ENCODE peak calls at places on chromosomes 5 and 9, in five cellular contexts. H is endothelial cell of umbilical vein, F is Peyer's patch, P is tibial artery, N is suprapubic skin. J is an unnamed sample.

GRCh38 chr9:120890415-120891254 is 13.6 kb upstream of the PHF19 start:
- DNase-seq in H (no peak), F (no peak), P (peak; percentile 57), N (no peak), J (no peak)

GRCh38 chr5:130109152-130109551 is 204.9 kb downstream of the CHSY3 start:
- DNase-seq in H (peak; percentile 33), F (no peak), P (no peak), N (no peak), J (no peak)

GRCh38 chr9:125541840-125542243 is 165.2 kb downstream of the MAPKAP1 start:
- DNase-seq in H (peak; percentile 28), F (no peak), P (no peak), N (no peak), J (no peak)

GRCh38 chr5:142637871-142638270 is 48.0 kb downstream of the FGF1 start:
- DNase-seq in H (no peak), F (no peak), P (no peak), N (no peak), J (peak; percentile 85)

GRCh38 chr5:72786676-72787075 is 29.8 kb upstream of the TNPO1 start:
- DNase-seq in H (no peak), F (no peak), P (no peak), N (no peak), J (no peak)

GRCh38 chr5:127757576-127757975 is 54.4 kb downstream of the CCDC192 start:
- DNase-seq in H (peak; percentile 83), F (peak; percentile 56), P (no peak), N (no peak), J (peak; percentile 65)

GRCh38 chr9:111900081-111900805 is 3.6 kb downstream of the UGCG start:
- DNase-seq in H (no peak), F (no peak), P (no peak), N (no peak), J (no peak)

GRCh38 chr9:137053944-137054931 is at the start of gene ENTPD2:
- DNase-seq in H (no peak), F (peak; percentile 86), P (no peak), N (no peak), J (no peak)

GRCh38 chr9:26329974-26330373 is 562.6 kb downstream of the CAAP1 start:
- DNase-seq in H (no peak), F (no peak), P (no peak), N (no peak), J (no peak)

GRCh38 chr9:34381323-34381722 is 4.6 kb upstream of the MYORG start:
- DNase-seq in H (no peak), F (peak; percentile 68), P (no peak), N (peak; percentile 76), J (no peak)

GRCh38 chr9:22107202-22107601 is 98.1 kb upstream of the CDKN2B start:
- DNase-seq in H (no peak), F (no peak), P (no peak), N (no peak), J (no peak)

GRCh38 chr9:22103650-22104575 is 94.8 kb upstream of the CDKN2B start:
- DNase-seq in H (no peak), F (peak; percentile 65), P (no peak), N (no peak), J (no peak)

GRCh38 chr9:22107646-22108045 is 98.5 kb upstream of the CDKN2B start:
- DNase-seq in H (no peak), F (no peak), P (no peak), N (no peak), J (no peak)

GRCh38 chr9:22102347-22103053 is 93.4 kb upstream of the CDKN2B start:
- DNase-seq in H (no peak), F (peak; percentile 57), P (no peak), N (no peak), J (no peak)

GRCh38 chr9:22105005-22105722 is 96.1 kb upstream of the CDKN2B start:
- DNase-seq in H (no peak), F (no peak), P (no peak), N (no peak), J (no peak)
- H3K4me3 ChIP-seq in H (no peak overlapping the region), F (no peak overlapping the region), P (no peak overlapping the region), N (no peak overlapping the region), J (no peak overlapping the region)

DNA sequence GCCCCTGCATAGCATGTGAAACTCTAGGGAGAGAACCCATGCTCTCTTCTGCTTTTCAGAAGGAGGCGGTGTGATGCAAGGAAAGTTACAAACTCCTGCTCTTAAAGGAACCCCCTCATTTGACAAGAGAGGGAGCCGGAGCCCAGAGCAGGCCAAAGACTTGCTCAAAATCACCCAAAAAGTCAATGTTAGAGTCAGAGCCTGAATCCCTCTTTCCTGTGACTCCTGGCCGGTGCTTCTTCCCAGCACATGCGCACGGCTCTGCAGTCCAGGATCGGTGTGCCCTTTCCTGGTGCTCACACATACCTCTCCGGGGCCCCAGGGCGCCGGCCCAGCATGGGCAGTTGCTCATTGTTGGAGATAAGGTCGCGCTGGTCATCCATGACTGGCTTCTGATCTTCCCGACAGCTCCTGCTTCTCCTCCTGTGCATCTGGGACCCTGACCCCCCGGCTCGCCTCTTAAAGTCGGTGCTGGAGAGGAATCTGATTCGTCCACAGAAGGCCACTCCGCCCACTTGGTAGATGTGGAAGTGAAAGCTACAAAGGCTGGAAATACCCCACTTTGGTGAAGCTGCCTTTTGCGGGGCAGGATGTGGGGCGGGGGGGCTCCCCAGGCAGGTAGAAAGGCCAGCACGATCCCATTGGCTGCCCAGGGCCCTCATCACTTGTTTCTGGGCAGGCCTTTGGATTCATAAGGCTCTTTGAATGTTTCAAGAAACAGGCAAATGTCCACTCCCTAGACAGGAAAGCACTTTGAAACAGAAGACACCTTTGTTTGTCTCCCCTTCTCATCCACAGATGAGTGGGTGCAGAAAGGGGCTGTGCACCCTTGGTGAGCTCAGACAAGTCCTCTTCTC is at the start of gene CD74:
- DNase-seq in H (peak; percentile 42), F (peak; percentile 98), P (peak; percentile 79), N (peak; percentile 87), J (peak; percentile 59)
- TF ChIP-seq CTCF in H (no peak), F (no peak), P (no peak), N (no peak), J (no peak)

DNA sequence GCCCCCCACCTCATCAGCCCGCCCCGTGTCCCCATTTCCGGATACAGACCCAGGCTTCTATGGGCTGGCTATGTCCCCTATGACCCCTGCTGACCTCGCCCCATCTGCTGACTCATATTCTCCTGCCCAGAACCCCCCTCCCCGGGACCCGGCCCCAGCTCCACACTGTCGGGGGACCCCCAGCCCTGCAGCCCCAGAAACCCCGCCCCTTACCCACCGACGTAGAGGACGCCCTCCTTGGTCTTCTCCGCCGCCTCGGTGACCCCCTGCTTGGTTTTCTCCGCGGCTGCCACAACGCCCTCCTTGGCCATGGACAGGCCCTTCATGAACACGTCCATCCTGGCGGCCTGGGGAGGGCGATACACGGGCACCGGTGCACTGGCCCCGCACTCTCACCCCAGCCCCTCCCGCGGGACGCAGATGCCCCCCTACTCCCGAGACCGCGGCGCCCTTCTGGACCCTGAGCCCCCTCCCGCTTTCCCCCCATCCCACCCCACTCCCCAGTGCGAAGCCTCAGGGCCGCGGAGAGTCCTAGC is 949 bp downstream of the SNCB start:
- DNase-seq in H (no peak), F (no peak), P (no peak), N (no peak), J (no peak)
- H3K4me3 ChIP-seq in H (no peak overlapping the region), F (no peak overlapping the region), P (peak overlapping the region; percentile 48), N (peak overlapping the region; percentile 45), J (peak overlapping the region; percentile 50)

DNA sequence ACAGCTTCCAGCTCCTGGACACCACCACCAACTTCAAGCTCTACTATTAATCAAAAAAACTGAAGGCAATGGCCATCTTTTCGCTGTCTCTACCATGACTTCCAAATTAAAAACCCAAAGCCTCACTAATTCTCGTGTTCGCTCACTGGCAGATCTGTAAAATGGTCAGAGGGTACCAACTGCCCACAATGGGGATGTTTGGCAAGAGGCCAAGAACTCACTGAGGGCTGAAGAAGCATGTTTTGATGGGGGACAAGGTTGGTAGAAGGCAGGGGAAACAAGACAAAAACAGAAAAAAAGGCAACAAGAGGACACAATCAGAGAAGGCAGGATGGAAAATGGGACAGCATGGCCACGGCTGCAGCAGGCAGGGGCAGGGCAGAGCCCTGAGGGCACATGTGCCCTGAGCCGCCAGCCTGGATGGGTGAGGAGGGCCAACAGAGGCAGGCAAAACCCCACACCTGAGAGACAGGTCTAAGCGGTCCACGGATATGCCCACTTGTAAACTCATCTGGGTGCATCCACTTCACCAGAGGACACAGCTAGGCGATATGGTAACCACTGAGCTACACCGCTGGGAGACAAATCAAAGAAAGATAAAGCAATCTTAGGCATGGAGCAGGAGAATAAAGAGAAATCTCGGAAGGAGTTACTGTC is 50.3 kb downstream of the PFDN1 start:
- DNase-seq in H (no peak), F (no peak), P (no peak), N (no peak), J (no peak)
- TF ChIP-seq CTCF in H (no peak), F (no peak), P (no peak), N (no peak), J (no peak)

GRCh38 chr9:95047452-95048224 is 269.9 kb downstream of the FANCC start:
- DNase-seq in H (no peak), F (no peak), P (no peak), N (no peak), J (no peak)
- H3K4me3 ChIP-seq in H (no peak overlapping the region), F (peak overlapping the region; percentile 68), P (peak overlapping the region; percentile 58), N (peak overlapping the region; percentile 59), J (no peak overlapping the region)

GRCh38 chr9:89477811-89478583 is 19.9 kb downstream of the SEMA4D start:
- DNase-seq in H (peak; percentile 95), F (peak; percentile 63), P (no peak), N (peak; percentile 56), J (no peak)
- TF ChIP-seq CTCF in H (peak; percentile 5), F (peak; percentile 12), P (no peak), N (no peak), J (no peak)

GRCh38 chr9:14185016-14185415 is 128.9 kb downstream of the NFIB start:
- DNase-seq in H (no peak), F (no peak), P (no peak), N (no peak), J (no peak)

GRCh38 chr9:14179449-14179848 is 134.5 kb downstream of the NFIB start:
- DNase-seq in H (no peak), F (no peak), P (no peak), N (no peak), J (no peak)

GRCh38 chr9:14183001-14183400 is 130.9 kb downstream of the NFIB start:
- DNase-seq in H (no peak), F (no peak), P (no peak), N (no peak), J (no peak)

GRCh38 chr9:14180077-14180941 is 133.6 kb downstream of the NFIB start:
- DNase-seq in H (no peak), F (no peak), P (no peak), N (no peak), J (no peak)

GRCh38 chr9:14180942-14181270 is 133.0 kb downstream of the NFIB start:
- DNase-seq in H (no peak), F (no peak), P (no peak), N (no peak), J (no peak)
- H3K4me3 ChIP-seq in H (no peak overlapping the region), F (peak overlapping the region; percentile 25), P (peak overlapping the region; percentile 18), N (peak overlapping the region; percentile 26), J (no peak overlapping the region)